ENCODE peak calls at places on chromosomes 4 and X, in nine cellular contexts. One of them, this sample, is unnamed.

GRCh38 chr4:25986807-25987206 is 72.8 kb downstream of the SMIM20 start:
- DNase-seq in breast epithelium: no peak
- DNase-seq in heart left ventricle: no peak
- DNase-seq in right lobe of liver: no peak
- DNase-seq in IMR-90: no peak
- DNase-seq in suprapubic skin: no peak
- DNase-seq in A549: no peak
- DNase-seq in ovary: no peak
- DNase-seq in sigmoid colon: no peak
- DNase-seq in this sample: no peak

GRCh38 chr4:82513382-82513781 is 48.4 kb downstream of the TMEM150C start:
- DNase-seq in IMR-90: no peak
- DNase-seq in right lobe of liver: no peak
- DNase-seq in ovary: no peak
- DNase-seq in A549: no peak
- DNase-seq in suprapubic skin: no peak
- DNase-seq in sigmoid colon: no peak
- DNase-seq in heart left ventricle: no peak
- DNase-seq in breast epithelium: no peak
- DNase-seq in this sample: no peak

GRCh38 chr4:152090543-152090942 is 329.7 kb upstream of the GATB start:
- DNase-seq in heart left ventricle: no peak
- DNase-seq in IMR-90: peak
- DNase-seq in A549: no peak
- DNase-seq in right lobe of liver: no peak
- DNase-seq in breast epithelium: no peak
- DNase-seq in suprapubic skin: no peak
- DNase-seq in sigmoid colon: no peak
- DNase-seq in ovary: no peak
- DNase-seq in this sample: no peak

GRCh38 chr4:783133-783541 is 42.8 kb downstream of the CPLX1 start:
- DNase-seq in suprapubic skin: no peak
- DNase-seq in breast epithelium: no peak
- DNase-seq in sigmoid colon: peak
- DNase-seq in right lobe of liver: peak
- DNase-seq in IMR-90: no peak
- DNase-seq in heart left ventricle: peak
- DNase-seq in ovary: no peak
- DNase-seq in A549: no peak
- DNase-seq in this sample: no peak

GRCh38 chrX:19678941-19679340 is 163.6 kb upstream of the MAP3K15 start:
- DNase-seq in suprapubic skin: no peak
- DNase-seq in sigmoid colon: no peak
- DNase-seq in heart left ventricle: no peak
- DNase-seq in IMR-90: no peak
- DNase-seq in ovary: no peak
- DNase-seq in A549: no peak
- DNase-seq in breast epithelium: no peak
- DNase-seq in right lobe of liver: no peak
- DNase-seq in this sample: no peak

GRCh38 chr4:174133525-174133924 is 149.9 kb downstream of the FBXO8 start:
- DNase-seq in A549: no peak
- DNase-seq in sigmoid colon: no peak
- DNase-seq in IMR-90: no peak
- DNase-seq in heart left ventricle: no peak
- DNase-seq in ovary: no peak
- DNase-seq in right lobe of liver: no peak
- DNase-seq in breast epithelium: no peak
- DNase-seq in suprapubic skin: no peak
- DNase-seq in this sample: no peak

GRCh38 chr4:30473225-30473624 is 246.9 kb upstream of the PCDH7 start:
- DNase-seq in IMR-90: no peak
- DNase-seq in ovary: no peak
- DNase-seq in suprapubic skin: no peak
- DNase-seq in right lobe of liver: no peak
- DNase-seq in A549: no peak
- DNase-seq in heart left ventricle: no peak
- DNase-seq in breast epithelium: no peak
- DNase-seq in sigmoid colon: no peak
- DNase-seq in this sample: no peak

GRCh38 chrX:71254092-71254941 is at the start of gene ZMYM3:
- DNase-seq in IMR-90: peak
- DNase-seq in ovary: peak
- DNase-seq in suprapubic skin: peak
- DNase-seq in breast epithelium: peak
- DNase-seq in right lobe of liver: peak
- DNase-seq in A549: peak
- DNase-seq in sigmoid colon: peak
- DNase-seq in heart left ventricle: peak
- DNase-seq in this sample: peak

GRCh38 chr4:94038195-94038594 is 169.5 kb upstream of the SMARCAD1 start:
- DNase-seq in sigmoid colon: no peak
- DNase-seq in right lobe of liver: no peak
- DNase-seq in heart left ventricle: no peak
- DNase-seq in ovary: no peak
- DNase-seq in IMR-90: no peak
- DNase-seq in breast epithelium: no peak
- DNase-seq in suprapubic skin: no peak
- DNase-seq in A549: no peak
- DNase-seq in this sample: no peak

GRCh38 chrX:1528186-1528883 is 8.7 kb downstream of the P2RY8 start:
- DNase-seq in suprapubic skin: no peak
- DNase-seq in sigmoid colon: no peak
- DNase-seq in right lobe of liver: no peak
- DNase-seq in heart left ventricle: no peak
- DNase-seq in breast epithelium: no peak
- DNase-seq in A549: no peak
- DNase-seq in IMR-90: no peak
- DNase-seq in ovary: no peak
- DNase-seq in this sample: no peak

GRCh38 chr4:158171456-158171790 is 1.4 kb downstream of the GASK1B start:
- DNase-seq in A549: no peak
- DNase-seq in right lobe of liver: no peak
- DNase-seq in heart left ventricle: no peak
- DNase-seq in ovary: no peak
- DNase-seq in sigmoid colon: no peak
- DNase-seq in IMR-90: no peak
- DNase-seq in suprapubic skin: no peak
- DNase-seq in breast epithelium: no peak
- DNase-seq in this sample: no peak
- TF ChIP-seq POLR2A in A549: no peak
- TF ChIP-seq POLR2A in right lobe of liver: no peak
- TF ChIP-seq POLR2A in heart left ventricle: no peak
- TF ChIP-seq POLR2A in ovary: no peak
- TF ChIP-seq POLR2A in sigmoid colon: no peak
- TF ChIP-seq POLR2A in IMR-90: no peak
- TF ChIP-seq POLR2A in suprapubic skin: no peak
- TF ChIP-seq POLR2A in breast epithelium: no peak
- TF ChIP-seq POLR2A in this sample: no peak

GRCh38 chr4:40190880-40191815 is 5.7 kb upstream of the RHOH start:
- DNase-seq in ovary: no peak
- DNase-seq in sigmoid colon: no peak
- DNase-seq in breast epithelium: no peak
- DNase-seq in heart left ventricle: no peak
- DNase-seq in A549: peak
- DNase-seq in IMR-90: no peak
- DNase-seq in right lobe of liver: no peak
- DNase-seq in suprapubic skin: no peak
- DNase-seq in this sample: no peak

GRCh38 chr4:40187386-40187913 is 9.4 kb upstream of the RHOH start:
- DNase-seq in right lobe of liver: no peak
- DNase-seq in ovary: no peak
- DNase-seq in heart left ventricle: no peak
- DNase-seq in sigmoid colon: no peak
- DNase-seq in suprapubic skin: no peak
- DNase-seq in A549: no peak
- DNase-seq in IMR-90: no peak
- DNase-seq in breast epithelium: no peak
- DNase-seq in this sample: no peak

GRCh38 chr4:40192286-40193017 is 4.4 kb upstream of the RHOH start:
- DNase-seq in heart left ventricle: no peak
- DNase-seq in IMR-90: no peak
- DNase-seq in ovary: no peak
- DNase-seq in suprapubic skin: no peak
- DNase-seq in right lobe of liver: no peak
- DNase-seq in sigmoid colon: no peak
- DNase-seq in A549: no peak
- DNase-seq in breast epithelium: no peak
- DNase-seq in this sample: no peak

GRCh38 chr4:40190465-40190864 is 6.4 kb upstream of the RHOH start:
- DNase-seq in suprapubic skin: no peak
- DNase-seq in ovary: no peak
- DNase-seq in breast epithelium: no peak
- DNase-seq in sigmoid colon: no peak
- DNase-seq in heart left ventricle: no peak
- DNase-seq in IMR-90: no peak
- DNase-seq in A549: no peak
- DNase-seq in right lobe of liver: no peak
- DNase-seq in this sample: no peak

GRCh38 chr4:40189997-40190396 is 6.8 kb upstream of the RHOH start:
- DNase-seq in heart left ventricle: no peak
- DNase-seq in suprapubic skin: no peak
- DNase-seq in breast epithelium: no peak
- DNase-seq in sigmoid colon: no peak
- DNase-seq in A549: peak
- DNase-seq in right lobe of liver: no peak
- DNase-seq in ovary: peak
- DNase-seq in IMR-90: peak
- DNase-seq in this sample: no peak
- H3K27ac ChIP-seq in heart left ventricle: no peak
- H3K27ac ChIP-seq in suprapubic skin: no peak
- H3K27ac ChIP-seq in breast epithelium: peak
- H3K27ac ChIP-seq in sigmoid colon: no peak
- H3K27ac ChIP-seq in A549: peak
- H3K27ac ChIP-seq in right lobe of liver: no peak
- H3K27ac ChIP-seq in ovary: no peak
- H3K27ac ChIP-seq in IMR-90: no peak
- H3K27ac ChIP-seq in this sample: no peak

GRCh38 chr4:139635966-139636365 is 29.7 kb upstream of the MGST2 start:
- DNase-seq in sigmoid colon: no peak
- DNase-seq in A549: no peak
- DNase-seq in IMR-90: no peak
- DNase-seq in suprapubic skin: no peak
- DNase-seq in heart left ventricle: no peak
- DNase-seq in right lobe of liver: no peak
- DNase-seq in breast epithelium: no peak
- DNase-seq in ovary: no peak
- DNase-seq in this sample: no peak

GRCh38 chr4:139629761-139630160 is 35.9 kb upstream of the MGST2 start:
- DNase-seq in IMR-90: no peak
- DNase-seq in ovary: no peak
- DNase-seq in sigmoid colon: no peak
- DNase-seq in right lobe of liver: no peak
- DNase-seq in A549: no peak
- DNase-seq in suprapubic skin: no peak
- DNase-seq in breast epithelium: no peak
- DNase-seq in heart left ventricle: no peak
- DNase-seq in this sample: no peak

GRCh38 chr4:139630991-139631390 is 34.6 kb upstream of the MGST2 start:
- DNase-seq in heart left ventricle: no peak
- DNase-seq in ovary: no peak
- DNase-seq in right lobe of liver: no peak
- DNase-seq in suprapubic skin: no peak
- DNase-seq in breast epithelium: no peak
- DNase-seq in A549: no peak
- DNase-seq in IMR-90: no peak
- DNase-seq in sigmoid colon: no peak
- DNase-seq in this sample: no peak

GRCh38 chr4:139633195-139633594 is 32.4 kb upstream of the MGST2 start:
- DNase-seq in heart left ventricle: no peak
- DNase-seq in breast epithelium: no peak
- DNase-seq in A549: no peak
- DNase-seq in ovary: no peak
- DNase-seq in IMR-90: no peak
- DNase-seq in suprapubic skin: no peak
- DNase-seq in sigmoid colon: no peak
- DNase-seq in right lobe of liver: no peak
- DNase-seq in this sample: no peak

DNA sequence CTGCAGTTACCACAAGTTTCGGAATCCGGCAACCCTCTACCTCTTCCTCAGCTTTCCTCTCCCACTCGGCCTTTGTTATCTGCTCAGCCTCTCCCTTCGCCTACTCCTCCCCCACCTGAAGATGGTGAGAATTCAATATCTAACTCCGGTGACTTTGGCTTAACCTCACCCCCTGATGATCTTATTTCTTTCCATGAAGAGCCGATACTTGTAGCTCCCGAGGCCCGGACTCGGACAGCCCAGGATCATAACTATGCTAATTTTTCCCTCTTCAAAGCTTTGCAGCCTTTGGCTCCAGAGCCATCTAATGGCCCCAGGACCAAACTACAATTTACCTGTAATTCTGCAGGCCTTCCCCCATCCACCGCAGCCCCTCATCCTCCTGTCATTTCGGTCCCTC is 32.0 kb upstream of the MGST2 start:
- DNase-seq in ovary: peak
- DNase-seq in sigmoid colon: no peak
- DNase-seq in suprapubic skin: no peak
- DNase-seq in IMR-90: peak
- DNase-seq in A549: peak
- DNase-seq in breast epithelium: no peak
- DNase-seq in heart left ventricle: no peak
- DNase-seq in right lobe of liver: no peak
- DNase-seq in this sample: no peak
- TF ChIP-seq CTCF in ovary: peak
- TF ChIP-seq CTCF in sigmoid colon: peak
- TF ChIP-seq CTCF in suprapubic skin: peak
- TF ChIP-seq CTCF in IMR-90: peak
- TF ChIP-seq CTCF in A549: peak
- TF ChIP-seq CTCF in breast epithelium: no peak
- TF ChIP-seq CTCF in heart left ventricle: peak
- TF ChIP-seq CTCF in right lobe of liver: peak
- TF ChIP-seq CTCF in this sample: peak

DNA sequence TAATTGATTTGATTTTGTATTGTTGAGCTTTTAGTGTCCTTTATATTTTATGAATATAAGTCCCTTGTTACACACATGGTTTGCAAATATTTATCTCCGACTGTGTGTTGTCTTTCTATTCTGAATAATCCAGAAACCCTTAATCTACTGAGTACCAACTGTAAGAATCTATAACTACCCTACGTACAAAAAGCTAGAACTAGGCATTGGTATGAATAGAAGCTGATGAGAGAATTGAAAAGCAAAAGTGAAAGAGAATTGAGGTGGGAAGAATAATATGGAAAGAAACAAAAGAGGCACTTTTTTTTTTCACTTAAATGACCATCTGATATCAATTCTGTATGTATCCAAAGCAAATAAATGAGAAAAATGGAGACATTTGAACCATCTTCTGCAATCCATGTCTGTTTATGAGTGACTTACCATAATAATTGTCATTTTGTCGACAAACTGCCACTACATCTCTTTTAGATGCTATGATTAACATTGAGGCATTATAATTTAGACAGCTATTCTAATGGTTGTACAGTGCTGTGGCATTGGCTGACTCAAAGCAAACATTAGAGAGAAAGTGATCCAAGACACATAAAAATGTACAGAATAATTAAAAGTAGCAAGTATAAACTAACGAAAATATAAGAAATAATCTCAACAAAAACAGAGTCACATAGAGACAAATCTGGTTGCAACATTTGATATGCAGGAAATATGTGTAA is 1516.6 kb upstream of the AGA start:
- DNase-seq in A549: no peak
- DNase-seq in heart left ventricle: no peak
- DNase-seq in breast epithelium: no peak
- DNase-seq in sigmoid colon: no peak
- DNase-seq in ovary: no peak
- DNase-seq in IMR-90: no peak
- DNase-seq in right lobe of liver: no peak
- DNase-seq in suprapubic skin: no peak
- DNase-seq in this sample: no peak
- TF ChIP-seq POLR2A in A549: no peak
- TF ChIP-seq POLR2A in heart left ventricle: no peak
- TF ChIP-seq POLR2A in breast epithelium: no peak
- TF ChIP-seq POLR2A in sigmoid colon: no peak
- TF ChIP-seq POLR2A in ovary: no peak
- TF ChIP-seq POLR2A in IMR-90: no peak
- TF ChIP-seq POLR2A in right lobe of liver: no peak
- TF ChIP-seq POLR2A in suprapubic skin: no peak
- TF ChIP-seq POLR2A in this sample: no peak

This sample was measured in esophagus squamous epithelium.